ENCODE peak calls at places on chromosomes 1 and 21, in seven cellular contexts. I is OCI-LY7; L is lower lobe of right lung; T is HTR-8/SVneo; W is activated effector memory CD4-positive, alpha-beta T cell treated with Interleukin-2 at 50 U/mL for 16 hours; Q is T-helper 1 cell; S is H9. C is an unnamed sample.

GRCh38 chr21:46431884-46432488 is 26.7 kb upstream of the DIP2A start:
- DNase-seq in I (no peak), L (peak; percentile 70), T (no peak), W (no peak), Q (no peak), S (no peak), C (no peak)

GRCh38 chr1:16063226-16063829 is 10.1 kb downstream of the FAM131C start:
- DNase-seq in I (no peak), L (no peak), T (no peak), W (no peak), Q (no peak), S (no peak), C (no peak)

GRCh38 chr1:173821680-173822079 is 2.8 kb upstream of the DARS2 start:
- DNase-seq in I (no peak), L (no peak), T (no peak), W (no peak), Q (no peak), S (no peak), C (no peak)

GRCh38 chr21:17441370-17441769 is 71.5 kb upstream of the CXADR start:
- DNase-seq in I (no peak), L (peak; percentile 65), T (no peak), W (no peak), Q (no peak), S (no peak), C (no peak)

GRCh38 chr1:1178794-1179331 is 5.2 kb downstream of the TTLL10 start:
- DNase-seq in I (no peak), L (peak; percentile 39), T (no peak), W (no peak), Q (peak; percentile 3), S (peak; percentile 26), C (no peak)

GRCh38 chr1:113507552-113508214 is 117.4 kb downstream of the MAGI3 start:
- DNase-seq in I (no peak), L (no peak), T (no peak), W (no peak), Q (no peak), S (no peak), C (no peak)

GRCh38 chr1:30636621-30637020 is 86.8 kb downstream of the MATN1 start:
- DNase-seq in I (no peak), L (no peak), T (no peak), W (no peak), Q (no peak), S (no peak), C (no peak)

GRCh38 chr1:245475116-245475515 is 320.3 kb downstream of the KIF26B start:
- DNase-seq in I (no peak), L (no peak), T (no peak), W (no peak), Q (no peak), S (no peak), C (no peak)

GRCh38 chr1:31101147-31101502 is 35.6 kb upstream of the PUM1 start:
- DNase-seq in I (no peak), L (no peak), T (peak; percentile 33), W (no peak), Q (no peak), S (no peak), C (no peak)

GRCh38 chr1:109115685-109116084 is 1.8 kb downstream of the ELAPOR1 start:
- DNase-seq in I (no peak), L (no peak), T (no peak), W (no peak), Q (no peak), S (no peak), C (no peak)

GRCh38 chr1:239478069-239478468 is 91.7 kb downstream of the CHRM3 start:
- DNase-seq in I (no peak), L (no peak), T (no peak), W (no peak), Q (no peak), S (no peak), C (no peak)

GRCh38 chr21:34734696-34735095 is 65.9 kb downstream of the CLIC6 start:
- DNase-seq in I (no peak), L (no peak), T (no peak), W (no peak), Q (no peak), S (no peak), C (no peak)

GRCh38 chr1:212256404-212256803 is 28.8 kb upstream of the PPP2R5A start:
- DNase-seq in I (peak; percentile 30), L (peak; percentile 56), T (no peak), W (peak; percentile 30), Q (no peak), S (no peak), C (no peak)

GRCh38 chr1:239814306-239814881 is 277.3 kb upstream of the FMN2 start:
- DNase-seq in I (no peak), L (no peak), T (peak; percentile 86), W (no peak), Q (no peak), S (peak; percentile 82), C (no peak)

GRCh38 chr1:194654956-194655355 is 1468.5 kb upstream of the B3GALT2 start:
- DNase-seq in I (no peak), L (no peak), T (no peak), W (no peak), Q (no peak), S (no peak), C (no peak)

GRCh38 chr1:62685431-62685859 is 2.7 kb downstream of the DOCK7 start:
- DNase-seq in I (no peak), L (no peak), T (no peak), W (no peak), Q (no peak), S (no peak), C (no peak)

GRCh38 chr1:56297191-56297590 is 282.2 kb downstream of the PLPP3 start:
- DNase-seq in I (no peak), L (no peak), T (no peak), W (no peak), Q (no peak), S (no peak), C (no peak)

GRCh38 chr1:185316163-185317033 is 645 bp downstream of the IVNS1ABP start:
- DNase-seq in I (peak; percentile 85), L (peak; percentile 95), T (peak; percentile 84), W (peak; percentile 82), Q (peak; percentile 85), S (peak; percentile 90), C (peak; percentile 83)

GRCh38 chr1:93735722-93736121 is 54.1 kb upstream of the BCAR3 start:
- DNase-seq in I (no peak), L (no peak), T (peak; percentile 45), W (no peak), Q (no peak), S (no peak), C (no peak)

GRCh38 chr1:14804626-14805025 is 206.1 kb downstream of the KAZN start:
- DNase-seq in I (peak; percentile 57), L (peak; percentile 20), T (peak; percentile 39), W (no peak), Q (no peak), S (peak; percentile 54), C (no peak)

GRCh38 chr1:15224259-15224869 is 22.7 kb upstream of the FHAD1 start:
- DNase-seq in I (no peak), L (no peak), T (no peak), W (no peak), Q (no peak), S (no peak), C (no peak)

GRCh38 chr1:154943649-154944421 is 7.3 kb upstream of the PMVK start:
- DNase-seq in I (peak; percentile 67), L (no peak), T (peak; percentile 33), W (no peak), Q (no peak), S (peak; percentile 60), C (no peak)

GRCh38 chr1:16175610-16176553 is 20.0 kb upstream of the EPHA2 start:
- DNase-seq in I (no peak), L (peak; percentile 86), T (no peak), W (no peak), Q (no peak), S (no peak), C (no peak)

GRCh38 chr1:232211149-232211548 is 418.8 kb downstream of the SIPA1L2 start:
- DNase-seq in I (peak; percentile 31), L (no peak), T (no peak), W (no peak), Q (no peak), S (peak; percentile 79), C (no peak)

GRCh38 chr1:112805155-112805853 is 90.2 kb upstream of the PPM1J start:
- DNase-seq in I (no peak), L (no peak), T (no peak), W (no peak), Q (no peak), S (no peak), C (no peak)

GRCh38 chr1:107477233-107477632 is 336.4 kb downstream of the NTNG1 start:
- DNase-seq in I (peak; percentile 11), L (no peak), T (no peak), W (no peak), Q (no peak), S (peak; percentile 55), C (no peak)

GRCh38 chr1:241250465-241250864 is 106.5 kb downstream of the RGS7 start:
- DNase-seq in I (no peak), L (no peak), T (no peak), W (no peak), Q (no peak), S (no peak), C (no peak)

GRCh38 chr1:20058531-20058930 is 11.5 kb upstream of the PLA2G5 start:
- DNase-seq in I (peak; percentile 27), L (no peak), T (peak; percentile 24), W (peak; percentile 15), Q (no peak), S (no peak), C (no peak)

GRCh38 chr1:200343874-200344273 is 66.0 kb downstream of the ZNF281 start:
- DNase-seq in I (no peak), L (no peak), T (no peak), W (no peak), Q (no peak), S (no peak), C (no peak)

GRCh38 chr1:76625887-76626286 is 241.4 kb upstream of the ST6GALNAC5 start:
- DNase-seq in I (no peak), L (no peak), T (no peak), W (no peak), Q (no peak), S (no peak), C (no peak)

GRCh38 chr1:17572264-17572985 is 32.9 kb downstream of the ARHGEF10L start:
- DNase-seq in I (peak; percentile 54), L (no peak), T (no peak), W (no peak), Q (no peak), S (peak; percentile 73), C (no peak)

GRCh38 chr1:2987773-2988172 is 33.5 kb upstream of the ACTRT2 start:
- DNase-seq in I (no peak), L (no peak), T (no peak), W (no peak), Q (no peak), S (no peak), C (no peak)

GRCh38 chr1:190259424-190259823 is 218.2 kb downstream of the BRINP3 start:
- DNase-seq in I (no peak), L (no peak), T (no peak), W (no peak), Q (no peak), S (no peak), C (no peak)

GRCh38 chr1:66648896-66649597 is 103.2 kb upstream of the DYNLT5 start:
- DNase-seq in I (peak; percentile 12), L (peak; percentile 54), T (no peak), W (no peak), Q (no peak), S (no peak), C (no peak)

GRCh38 chr21:44850208-44850800 is 23.2 kb downstream of the PTTG1IP start:
- DNase-seq in I (no peak), L (no peak), T (no peak), W (no peak), Q (no peak), S (no peak), C (no peak)

GRCh38 chr1:238258510-238258909 is 367.8 kb upstream of the ZP4 start:
- DNase-seq in I (no peak), L (no peak), T (no peak), W (no peak), Q (no peak), S (no peak), C (no peak)

C was measured in activated B cell treated with CpG ODN at 0.5 μM for 24 hours.